ENCODE peak calls at places on chromosome 19, in six cellular contexts. X is CD8-positive, alpha-beta T cell; E is IMR-90; Q is BE2C; R is thyroid gland; C is body of pancreas. A is an unnamed sample.
A peak's percentile ranks its signal among the peaks of the same experiment; 100 is the strongest.

GRCh38 chr19:49613374-49613773 is 22.4 kb downstream of the PRR12 start:
- DNase-seq in C (no peak), R (no peak), Q (no peak), E (no peak), X (no peak), A (peak; percentile 65)

GRCh38 chr19:36973844-36974195 is 57.7 kb downstream of the ZNF568 start:
- DNase-seq in Q (no peak), E (no peak), R (no peak), X (peak; percentile 49), C (no peak), A (no peak)

GRCh38 chr19:2059422-2060201 is 8.6 kb upstream of the MKNK2 start:
- DNase-seq in R (peak; percentile 98), E (peak; percentile 61), C (peak; percentile 89), Q (peak; percentile 53), X (no peak), A (peak; percentile 92)

GRCh38 chr19:4049432-4049831 is 17.3 kb downstream of the ZBTB7A start:
- DNase-seq in E (no peak), Q (no peak), C (no peak), R (no peak), X (no peak), A (no peak)

GRCh38 chr19:40420766-40421467 is 4.9 kb downstream of the SERTAD1 start:
- DNase-seq in E (peak; percentile 92), C (peak; percentile 97), R (peak; percentile 98), Q (peak; percentile 93), X (peak; percentile 85), A (peak; percentile 96)

GRCh38 chr19:49421039-49421877 is 2.0 kb downstream of the PTH2 start:
- DNase-seq in X (no peak), R (peak; percentile 78), Q (peak; percentile 91), E (peak; percentile 17), C (peak; percentile 70), A (peak; percentile 69)

GRCh38 chr19:48500830-48501445 is 10.7 kb downstream of the LMTK3 start:
- DNase-seq in Q (no peak), R (no peak), C (no peak), X (no peak), E (no peak), A (no peak)

GRCh38 chr19:6076675-6077463 is 33.4 kb downstream of the RFX2 start:
- DNase-seq in R (no peak), C (no peak), Q (no peak), X (no peak), E (peak; percentile 91), A (peak; percentile 79)

GRCh38 chr19:7970716-7971448 is 27.4 kb upstream of the TIMM44 start:
- DNase-seq in C (peak; percentile 40), Q (peak; percentile 70), X (no peak), E (peak; percentile 28), R (peak; percentile 32), A (peak; percentile 17)

GRCh38 chr19:4065430-4066175 is 1.1 kb downstream of the ZBTB7A start:
- DNase-seq in E (peak; percentile 98), C (peak; percentile 97), X (peak; percentile 99), Q (peak; percentile 98), R (peak; percentile 98), A (peak; percentile 98)

GRCh38 chr19:5903502-5904301 is at the start of gene NDUFA11:
- DNase-seq in Q (peak; percentile 98), E (peak; percentile 95), R (peak; percentile 99), X (peak; percentile 98), C (peak; percentile 100), A (peak; percentile 98)

GRCh38 chr19:11339254-11340098 is at the start of gene RAB3D:
- DNase-seq in E (peak; percentile 77), R (peak; percentile 95), X (peak; percentile 83), C (peak; percentile 96), Q (peak; percentile 97), A (peak; percentile 95)

GRCh38 chr19:32345261-32346207 is at the start of gene ZNF507:
- DNase-seq in E (peak; percentile 58), R (peak; percentile 83), X (peak; percentile 87), C (peak; percentile 84), Q (peak; percentile 92), A (peak; percentile 76)

GRCh38 chr19:4052114-4052992 is 14.3 kb downstream of the ZBTB7A start:
- DNase-seq in X (no peak), R (no peak), Q (peak; percentile 13), E (peak; percentile 20), C (peak; percentile 76), A (no peak)

GRCh38 chr19:9945319-9945966 is 9.1 kb upstream of the OLFM2 start:
- DNase-seq in R (peak; percentile 34), E (peak; percentile 100), Q (peak; percentile 24), C (peak; percentile 53), X (no peak), A (peak; percentile 100)

GRCh38 chr19:47786566-47786965 is 8.1 kb downstream of the SELENOW start:
- DNase-seq in E (no peak), X (no peak), Q (no peak), C (no peak), R (no peak), A (no peak)

GRCh38 chr19:14533450-14533849 is 4.1 kb downstream of the TECR start:
- DNase-seq in C (no peak), Q (no peak), E (no peak), X (no peak), R (no peak), A (no peak)

GRCh38 chr19:51396175-51396574 is 5.8 kb upstream of the C19orf84 start:
- DNase-seq in X (no peak), R (no peak), Q (no peak), C (no peak), E (no peak), A (no peak)

GRCh38 chr19:51389143-51389542 is 1.2 kb downstream of the C19orf84 start:
- DNase-seq in X (no peak), R (no peak), E (no peak), Q (no peak), C (no peak), A (no peak)

GRCh38 chr19:51398096-51398704 is 7.8 kb upstream of the C19orf84 start:
- DNase-seq in C (no peak), R (no peak), E (peak; percentile 18), Q (no peak), X (no peak), A (peak; percentile 50)

GRCh38 chr19:51391073-51391611 is 751 bp upstream of the C19orf84 start:
- DNase-seq in X (no peak), C (no peak), E (no peak), R (no peak), Q (no peak), A (no peak)

DNA sequence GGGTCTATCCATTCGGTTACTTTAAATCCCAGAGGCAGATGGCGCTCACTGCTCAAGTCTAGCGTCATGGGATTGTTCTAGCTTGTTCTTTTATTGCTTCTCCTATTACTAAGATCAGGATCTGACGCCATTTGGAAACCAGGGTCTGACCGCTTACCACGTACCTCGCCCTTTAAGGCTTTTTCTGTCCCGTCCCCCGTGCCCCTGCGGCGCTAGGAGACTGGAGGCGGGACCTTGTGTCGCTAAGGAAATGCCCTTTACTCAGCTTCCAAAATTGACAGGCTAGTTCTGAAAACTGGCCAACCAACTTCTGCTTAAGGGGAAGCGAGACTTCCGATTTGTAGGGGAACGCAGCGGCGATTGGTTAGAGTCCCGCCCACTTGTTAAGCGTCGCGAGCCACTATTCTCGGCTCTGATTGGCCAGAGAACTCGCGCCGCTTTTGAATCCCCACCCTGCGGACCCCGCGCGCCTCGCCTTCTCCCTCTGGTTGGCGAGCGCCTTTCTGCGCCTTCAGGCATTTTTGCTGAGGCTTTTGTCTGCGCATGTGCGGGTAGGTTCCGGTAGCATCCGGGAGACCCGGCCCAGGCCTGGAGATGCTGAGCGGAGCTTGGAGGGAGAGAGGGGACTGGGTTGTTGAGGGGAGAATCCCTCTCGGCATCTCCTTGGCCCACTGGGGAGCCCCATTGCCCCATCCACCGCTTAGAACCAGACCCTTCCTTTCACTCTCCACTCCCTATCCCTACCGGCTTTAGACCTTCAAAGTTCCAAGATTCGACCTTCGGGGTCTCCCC is 3.9 kb upstream of the C19orf84 start:
- DNase-seq in R (peak; percentile 93), Q (peak; percentile 96), C (peak; percentile 95), X (peak; percentile 85), E (peak; percentile 99), A (peak; percentile 99)
- H3K4me3 ChIP-seq in R (no peak overlapping the region), Q (peak overlapping the region; percentile 57), C (no peak overlapping the region), X (peak overlapping the region; percentile 51), E (peak overlapping the region; percentile 56), A (peak overlapping the region; percentile 63)

GRCh38 chr19:13195678-13196077 is 45.5 kb downstream of the IER2 start:
- DNase-seq in R (peak; percentile 34), X (peak; percentile 69), C (peak; percentile 84), Q (no peak), E (no peak), A (no peak)
- TF ChIP-seq CTCF in R (no peak), X (peak; percentile 57), C (no peak), Q (no peak), E (no peak), A (no peak)

DNA sequence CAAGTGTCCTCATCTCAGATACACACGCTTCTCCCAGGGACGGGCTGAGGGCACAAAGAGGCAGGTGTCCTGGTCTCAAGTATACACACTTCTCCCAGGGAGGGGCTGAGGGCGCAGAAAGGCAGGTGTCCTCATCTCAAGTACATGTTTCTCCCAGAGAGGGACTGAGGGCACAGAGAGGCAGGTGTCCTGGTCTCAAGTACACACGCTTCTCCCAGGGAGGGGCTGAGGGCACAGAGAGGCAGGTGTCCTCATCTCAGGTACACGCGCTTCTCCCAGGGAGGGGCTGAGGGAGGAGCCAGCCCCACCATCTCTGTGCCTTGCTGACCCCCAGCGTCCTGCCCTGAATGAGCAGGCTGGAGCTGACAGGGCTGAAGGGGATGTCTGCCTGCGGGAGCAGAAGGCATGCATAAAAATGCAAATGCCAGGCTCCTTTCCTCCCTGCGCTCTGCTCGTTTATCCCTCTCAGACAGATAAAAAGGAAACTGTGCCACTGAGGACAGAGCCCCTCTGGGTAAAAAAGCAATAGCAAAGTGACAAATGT is 96.1 kb upstream of the UQCRFS1 start:
- DNase-seq in R (no peak), E (no peak), X (no peak), C (no peak), Q (no peak), A (no peak)
- H3K4me3 ChIP-seq in R (no peak overlapping the region), E (no peak overlapping the region), X (no peak overlapping the region), C (no peak overlapping the region), Q (no peak overlapping the region), A (no peak overlapping the region)

DNA sequence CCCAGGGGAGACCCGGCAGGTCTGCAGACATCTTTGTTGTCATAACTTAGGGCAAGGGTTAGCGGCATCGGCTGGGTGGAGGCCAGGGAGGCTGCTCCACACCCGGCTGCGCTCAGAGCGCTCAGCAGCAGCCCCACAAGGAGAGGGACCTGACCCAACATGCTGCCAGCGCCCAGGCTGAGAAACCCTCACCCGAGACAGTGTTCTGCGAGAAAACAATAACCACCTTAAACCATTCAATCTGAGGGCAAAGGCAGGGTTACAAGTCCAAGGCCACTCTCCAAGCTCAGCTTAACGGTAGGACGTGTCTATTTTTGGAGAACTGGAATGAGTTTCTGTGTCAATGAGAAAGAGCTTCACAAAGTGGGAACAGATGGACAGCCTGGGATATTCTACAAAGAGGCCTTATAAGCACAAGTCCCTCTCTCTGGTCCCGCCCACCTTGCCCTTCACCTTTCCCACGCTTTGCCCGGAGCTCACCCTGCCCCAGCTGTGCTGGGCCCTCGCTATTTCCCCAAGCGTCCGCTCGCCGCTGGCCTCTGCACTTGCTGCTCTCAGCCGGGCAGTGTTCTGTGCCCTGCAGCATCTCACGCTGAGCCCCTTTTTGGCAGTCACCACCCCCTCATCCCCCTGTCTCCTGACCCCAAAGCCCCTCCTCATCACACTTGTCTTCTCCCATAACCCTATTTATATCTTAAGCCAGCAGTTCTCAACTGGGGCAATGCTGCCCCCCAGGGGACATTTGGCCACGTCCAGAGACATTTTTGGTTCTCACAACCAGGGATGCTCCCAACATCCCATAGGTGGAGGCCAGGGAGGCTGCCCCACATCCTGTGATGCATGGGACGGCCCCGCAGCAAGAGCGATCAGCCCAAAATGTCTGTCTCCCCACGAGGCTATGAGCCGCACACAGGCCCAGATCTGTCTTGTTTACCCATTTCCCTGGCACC is 17.6 kb downstream of the PPP1R12C start:
- DNase-seq in C (no peak), R (no peak), X (no peak), E (no peak), Q (no peak), A (no peak)
- TF ChIP-seq CTCF in C (no peak), R (no peak), X (no peak), E (no peak), Q (peak; percentile 39), A (peak; percentile 9)

GRCh38 chr19:44672226-44672625 is 944 bp downstream of the CEACAM19 start:
- DNase-seq in Q (no peak), X (no peak), E (no peak), C (no peak), R (no peak), A (no peak)
- H3K4me3 ChIP-seq in Q (no peak overlapping the region), X (no peak overlapping the region), E (no peak overlapping the region), C (no peak overlapping the region), R (no peak overlapping the region), A (no peak overlapping the region)

A was measured in foreskin fibroblast.